ENCODE peak calls at places on chromosomes 12 and 14, in eight cellular contexts. M is activated T-helper 1 cell treated with Interleukin-2 at 50 U/mL for 16 hours, V is fibroblast of the conjunctiva, X is SJCRH30, D is GM12892, Z is Caco-2, Q is T-cell, E is epithelial cell of proximal tubule. P is an unnamed sample.

GRCh38 chr12:113000433-113000832 is 22.1 kb downstream of the OAS2 start:
- DNase-seq in Z (no peak), M (no peak), V (no peak), X (no peak), E (no peak), D (no peak), Q (no peak), P (no peak)

GRCh38 chr12:116121453-116121871 is 156.0 kb downstream of the MED13L start:
- DNase-seq in M (no peak), E (no peak), V (no peak), Q (no peak), X (peak), Z (no peak), D (no peak), P (no peak)

GRCh38 chr12:70122804-70123203 is 120.4 kb upstream of the CNOT2 start:
- DNase-seq in Q (no peak), X (no peak), Z (no peak), M (no peak), E (no peak), D (no peak), V (no peak), P (no peak)

GRCh38 chr12:6996040-6996441 is 22.2 kb downstream of the LPCAT3 start:
- DNase-seq in D (no peak), Q (no peak), V (peak), X (no peak), E (no peak), Z (peak), M (no peak), P (no peak)

GRCh38 chr12:123384994-123385376 is 1.1 kb downstream of the KMT5A start:
- DNase-seq in M (no peak), X (no peak), Z (no peak), Q (no peak), V (peak), D (no peak), E (no peak), P (no peak)

GRCh38 chr12:123126294-123127144 is 24.4 kb downstream of the PITPNM2 start:
- DNase-seq in D (no peak), V (peak), X (peak), E (no peak), M (no peak), Z (peak), Q (no peak), P (no peak)

GRCh38 chr12:25690996-25691864 is 138.1 kb upstream of the LMNTD1 start:
- DNase-seq in V (no peak), E (no peak), M (no peak), Q (no peak), Z (no peak), D (no peak), X (no peak), P (no peak)

GRCh38 chr12:4050340-4050739 is 177.1 kb upstream of the PARP11 start:
- DNase-seq in Z (no peak), E (no peak), D (no peak), M (no peak), Q (no peak), V (no peak), X (peak), P (no peak)

GRCh38 chr14:75803768-75804167 is 142.7 kb downstream of the TTLL5 start:
- DNase-seq in M (no peak), E (no peak), V (no peak), Q (no peak), X (peak), Z (no peak), D (no peak), P (no peak)

GRCh38 chr14:99899578-99900178 is 106.5 kb downstream of the EML1 start:
- DNase-seq in M (no peak), E (no peak), Q (no peak), X (peak), D (no peak), V (no peak), Z (no peak), P (no peak)

P was measured in prostate gland.